ENCODE peak calls at places on chromosomes 7 and 10, in five cellular contexts. One of them, this sample, is unnamed.

GRCh38 chr10:26978531-26978930 is 117.8 kb upstream of the ABI1 start:
- DNase-seq in activated T-helper 1 cell treated with anti-CD3 and anti-CD28 coated beads, Interleukin-12 subunit alpha, Interleukin-12 subunit beta, Interleukin-2, Interleukin-4 antibody, amounts not matched to agents 30 ng/mL and 10 ng/mL and 1 ng/mL, durations not matched to agents 14 hours and 24 hours and 36 hours: no peak
- DNase-seq in iPS DF 6.9: no peak
- DNase-seq in CD4-positive, alpha-beta memory T cell: no peak
- DNase-seq in stimulated activated CD4-positive, alpha-beta T cell treated with anti-CD3 and anti-CD28 coated beads, Interleukin-1b, Interleukin-23, amount 100 ng/mL, for 24 hours: no peak
- DNase-seq in this sample: no peak

GRCh38 chr10:663844-664243 is 25.6 kb downstream of the DIP2C start:
- DNase-seq in activated T-helper 1 cell treated with anti-CD3 and anti-CD28 coated beads, Interleukin-12 subunit alpha, Interleukin-12 subunit beta, Interleukin-2, Interleukin-4 antibody, amounts not matched to agents 30 ng/mL and 10 ng/mL and 1 ng/mL, durations not matched to agents 14 hours and 24 hours and 36 hours: no peak
- DNase-seq in iPS DF 6.9: no peak
- DNase-seq in CD4-positive, alpha-beta memory T cell: no peak
- DNase-seq in stimulated activated CD4-positive, alpha-beta T cell treated with anti-CD3 and anti-CD28 coated beads, Interleukin-1b, Interleukin-23, amount 100 ng/mL, for 24 hours: no peak
- DNase-seq in this sample: no peak

GRCh38 chr10:75709245-75709644 is 277.8 kb downstream of the LRMDA start:
- DNase-seq in activated T-helper 1 cell treated with anti-CD3 and anti-CD28 coated beads, Interleukin-12 subunit alpha, Interleukin-12 subunit beta, Interleukin-2, Interleukin-4 antibody, amounts not matched to agents 30 ng/mL and 10 ng/mL and 1 ng/mL, durations not matched to agents 14 hours and 24 hours and 36 hours: no peak
- DNase-seq in iPS DF 6.9: no peak
- DNase-seq in CD4-positive, alpha-beta memory T cell: no peak
- DNase-seq in stimulated activated CD4-positive, alpha-beta T cell treated with anti-CD3 and anti-CD28 coated beads, Interleukin-1b, Interleukin-23, amount 100 ng/mL, for 24 hours: no peak
- DNase-seq in this sample: no peak

GRCh38 chr7:155961241-155962190 is 149.3 kb upstream of the SHH start:
- DNase-seq in activated T-helper 1 cell treated with anti-CD3 and anti-CD28 coated beads, Interleukin-12 subunit alpha, Interleukin-12 subunit beta, Interleukin-2, Interleukin-4 antibody, amounts not matched to agents 30 ng/mL and 10 ng/mL and 1 ng/mL, durations not matched to agents 14 hours and 24 hours and 36 hours: no peak
- DNase-seq in iPS DF 6.9: no peak
- DNase-seq in CD4-positive, alpha-beta memory T cell: no peak
- DNase-seq in stimulated activated CD4-positive, alpha-beta T cell treated with anti-CD3 and anti-CD28 coated beads, Interleukin-1b, Interleukin-23, amount 100 ng/mL, for 24 hours: peak; percentile 17
- DNase-seq in this sample: no peak

GRCh38 chr7:75719626-75720025 is 19.1 kb downstream of the HIP1 start:
- DNase-seq in activated T-helper 1 cell treated with anti-CD3 and anti-CD28 coated beads, Interleukin-12 subunit alpha, Interleukin-12 subunit beta, Interleukin-2, Interleukin-4 antibody, amounts not matched to agents 30 ng/mL and 10 ng/mL and 1 ng/mL, durations not matched to agents 14 hours and 24 hours and 36 hours: no peak
- DNase-seq in iPS DF 6.9: no peak
- DNase-seq in CD4-positive, alpha-beta memory T cell: no peak
- DNase-seq in stimulated activated CD4-positive, alpha-beta T cell treated with anti-CD3 and anti-CD28 coated beads, Interleukin-1b, Interleukin-23, amount 100 ng/mL, for 24 hours: no peak
- DNase-seq in this sample: no peak

GRCh38 chr10:78706256-78706655 is 362.5 kb upstream of the ZMIZ1 start:
- DNase-seq in activated T-helper 1 cell treated with anti-CD3 and anti-CD28 coated beads, Interleukin-12 subunit alpha, Interleukin-12 subunit beta, Interleukin-2, Interleukin-4 antibody, amounts not matched to agents 30 ng/mL and 10 ng/mL and 1 ng/mL, durations not matched to agents 14 hours and 24 hours and 36 hours: no peak
- DNase-seq in iPS DF 6.9: no peak
- DNase-seq in CD4-positive, alpha-beta memory T cell: no peak
- DNase-seq in stimulated activated CD4-positive, alpha-beta T cell treated with anti-CD3 and anti-CD28 coated beads, Interleukin-1b, Interleukin-23, amount 100 ng/mL, for 24 hours: no peak
- DNase-seq in this sample: no peak

GRCh38 chr10:108336836-108337235 is 1172.3 kb upstream of the SORCS1 start:
- DNase-seq in activated T-helper 1 cell treated with anti-CD3 and anti-CD28 coated beads, Interleukin-12 subunit alpha, Interleukin-12 subunit beta, Interleukin-2, Interleukin-4 antibody, amounts not matched to agents 30 ng/mL and 10 ng/mL and 1 ng/mL, durations not matched to agents 14 hours and 24 hours and 36 hours: no peak
- DNase-seq in iPS DF 6.9: no peak
- DNase-seq in CD4-positive, alpha-beta memory T cell: no peak
- DNase-seq in stimulated activated CD4-positive, alpha-beta T cell treated with anti-CD3 and anti-CD28 coated beads, Interleukin-1b, Interleukin-23, amount 100 ng/mL, for 24 hours: no peak
- DNase-seq in this sample: no peak

GRCh38 chr10:4588824-4589223 is 237.2 kb upstream of the AKR1E2 start:
- DNase-seq in activated T-helper 1 cell treated with anti-CD3 and anti-CD28 coated beads, Interleukin-12 subunit alpha, Interleukin-12 subunit beta, Interleukin-2, Interleukin-4 antibody, amounts not matched to agents 30 ng/mL and 10 ng/mL and 1 ng/mL, durations not matched to agents 14 hours and 24 hours and 36 hours: no peak
- DNase-seq in iPS DF 6.9: no peak
- DNase-seq in CD4-positive, alpha-beta memory T cell: no peak
- DNase-seq in stimulated activated CD4-positive, alpha-beta T cell treated with anti-CD3 and anti-CD28 coated beads, Interleukin-1b, Interleukin-23, amount 100 ng/mL, for 24 hours: no peak
- DNase-seq in this sample: no peak

GRCh38 chr10:107826166-107826565 is 661.7 kb upstream of the SORCS1 start:
- DNase-seq in activated T-helper 1 cell treated with anti-CD3 and anti-CD28 coated beads, Interleukin-12 subunit alpha, Interleukin-12 subunit beta, Interleukin-2, Interleukin-4 antibody, amounts not matched to agents 30 ng/mL and 10 ng/mL and 1 ng/mL, durations not matched to agents 14 hours and 24 hours and 36 hours: no peak
- DNase-seq in iPS DF 6.9: no peak
- DNase-seq in CD4-positive, alpha-beta memory T cell: no peak
- DNase-seq in stimulated activated CD4-positive, alpha-beta T cell treated with anti-CD3 and anti-CD28 coated beads, Interleukin-1b, Interleukin-23, amount 100 ng/mL, for 24 hours: no peak
- DNase-seq in this sample: no peak

GRCh38 chr10:59678884-59679301 is 30.8 kb downstream of the SLC16A9 start:
- DNase-seq in activated T-helper 1 cell treated with anti-CD3 and anti-CD28 coated beads, Interleukin-12 subunit alpha, Interleukin-12 subunit beta, Interleukin-2, Interleukin-4 antibody, amounts not matched to agents 30 ng/mL and 10 ng/mL and 1 ng/mL, durations not matched to agents 14 hours and 24 hours and 36 hours: peak; percentile 2
- DNase-seq in iPS DF 6.9: no peak
- DNase-seq in CD4-positive, alpha-beta memory T cell: no peak
- DNase-seq in stimulated activated CD4-positive, alpha-beta T cell treated with anti-CD3 and anti-CD28 coated beads, Interleukin-1b, Interleukin-23, amount 100 ng/mL, for 24 hours: no peak
- DNase-seq in this sample: no peak